ENCODE peak calls at places on chromosomes 11 and 22, in eight cellular contexts. U, K, I, B, F, P, O and Y are unnamed samples.

GRCh38 chr11:45899086-45899447 is 8.0 kb downstream of the FREY1 start:
- DNase-seq in F (no peak), K (no peak), O (no peak), U (no peak), I (no peak), B (no peak), P (no peak), Y (no peak)

GRCh38 chr22:38788417-38788816 is 5.5 kb downstream of the DNAL4 start:
- DNase-seq in F (no peak), B (no peak), P (no peak), O (no peak), K (peak), U (peak), I (no peak), Y (no peak)

GRCh38 chr11:76592961-76593360 is 77.6 kb downstream of the LRRC32 start:
- DNase-seq in I (no peak), P (peak), O (no peak), B (no peak), F (no peak), K (no peak), U (no peak), Y (no peak)

GRCh38 chr11:134063991-134064747 is 4.7 kb upstream of the JAM3 start:
- DNase-seq in P (no peak), I (no peak), O (no peak), F (no peak), B (no peak), K (no peak), U (no peak), Y (no peak)

GRCh38 chr22:42611076-42611475 is 3.6 kb downstream of the POLDIP3 start:
- DNase-seq in B (no peak), U (peak), P (no peak), F (no peak), I (no peak), K (no peak), O (no peak), Y (no peak)

GRCh38 chr11:131694526-131695424 is 324.4 kb downstream of the NTM start:
- DNase-seq in F (peak), O (no peak), K (peak), U (peak), I (peak), P (peak), B (peak), Y (peak)

GRCh38 chr11:1074244-1075221 is at the start of gene MUC2:
- DNase-seq in I (peak), U (no peak), P (peak), F (no peak), K (no peak), B (no peak), O (no peak), Y (peak)

GRCh38 chr11:74642912-74643311 is 50.5 kb downstream of the POLD3 start:
- DNase-seq in F (no peak), I (no peak), K (no peak), B (no peak), U (no peak), O (no peak), P (no peak), Y (no peak)

GRCh38 chr11:27204527-27204926 is 158.5 kb downstream of the CCDC34 start:
- DNase-seq in I (no peak), B (peak), F (no peak), K (no peak), U (peak), O (no peak), P (peak), Y (no peak)

GRCh38 chr11:80702264-80702663 is 1261.4 kb upstream of the TENM4 start:
- DNase-seq in U (no peak), B (no peak), F (no peak), P (no peak), K (no peak), O (no peak), I (no peak), Y (no peak)

GRCh38 chr22:29932121-29932520 is 49.1 kb downstream of the MTMR3 start:
- DNase-seq in U (no peak), P (no peak), K (no peak), B (no peak), I (no peak), O (no peak), F (no peak), Y (no peak)

GRCh38 chr22:45263790-45264269 is 20.9 kb upstream of the UPK3A start:
- DNase-seq in K (peak), B (peak), U (peak), I (peak), O (no peak), P (peak), F (peak), Y (peak)

GRCh38 chr11:34624069-34624468 is 3.2 kb downstream of the EHF start:
- DNase-seq in O (no peak), K (no peak), B (no peak), P (peak), F (no peak), U (no peak), I (no peak), Y (no peak)

GRCh38 chr11:27328602-27329001 is 34.4 kb downstream of the CCDC34 start:
- DNase-seq in O (no peak), B (no peak), U (no peak), P (no peak), K (no peak), F (no peak), I (no peak), Y (no peak)

GRCh38 chr11:131278472-131278871 is 91.9 kb upstream of the NTM start:
- DNase-seq in U (no peak), P (no peak), K (no peak), O (no peak), F (no peak), I (no peak), B (no peak), Y (no peak)

GRCh38 chr22:45083659-45084305 is 74.0 kb upstream of the PHF21B start:
- DNase-seq in U (peak), F (no peak), K (no peak), I (no peak), B (no peak), P (no peak), O (no peak), Y (no peak)

GRCh38 chr22:37187891-37188761 is at the start of gene C1QTNF6:
- DNase-seq in P (no peak), U (no peak), O (peak), B (no peak), I (peak), F (peak), K (no peak), Y (peak)

GRCh38 chr11:129048911-129049310 is 106.2 kb upstream of the TP53AIP1 start:
- DNase-seq in O (no peak), P (no peak), K (no peak), U (no peak), B (no peak), F (no peak), I (no peak), Y (no peak)

GRCh38 chr22:47551438-47551788 is 789.0 kb downstream of the TBC1D22A start:
- DNase-seq in B (no peak), P (no peak), F (no peak), O (no peak), U (no peak), K (no peak), I (no peak), Y (no peak)

GRCh38 chr11:111941963-111942362 is 4.8 kb downstream of the DIXDC1 start:
- DNase-seq in U (no peak), O (no peak), I (peak), P (no peak), F (no peak), K (no peak), B (no peak), Y (no peak)

GRCh38 chr22:37502342-37503182 is 16.4 kb upstream of the MFNG start:
- DNase-seq in P (peak), F (peak), B (no peak), O (no peak), I (no peak), U (no peak), K (no peak), Y (no peak)

GRCh38 chr11:65598258-65598699 is 2.7 kb upstream of the KCNK7 start:
- DNase-seq in K (no peak), B (no peak), I (no peak), O (no peak), F (no peak), P (no peak), U (no peak), Y (no peak)

GRCh38 chr11:69311767-69312385 is 17.9 kb downstream of the MYEOV start:
- DNase-seq in I (no peak), B (no peak), K (no peak), P (no peak), O (peak), F (no peak), U (no peak), Y (peak)

GRCh38 chr11:35980646-35981402 is 37.0 kb downstream of the LDLRAD3 start:
- DNase-seq in I (no peak), U (peak), P (no peak), O (no peak), F (no peak), K (no peak), B (no peak), Y (no peak)

GRCh38 chr22:30878516-30879365 is 89.8 kb downstream of the MORC2 start:
- DNase-seq in F (peak), I (no peak), P (no peak), O (no peak), B (peak), K (no peak), U (no peak), Y (no peak)

GRCh38 chr11:46603704-46604308 is 10.0 kb upstream of the AMBRA1 start:
- DNase-seq in B (no peak), P (no peak), F (no peak), U (no peak), I (no peak), O (no peak), K (no peak), Y (no peak)

GRCh38 chr11:44621140-44621681 is 55.7 kb downstream of the CD82 start:
- DNase-seq in O (peak), I (peak), B (peak), F (peak), U (peak), K (peak), P (peak), Y (peak)

GRCh38 chr22:22687638-22688500 is 43.5 kb downstream of the GGTLC2 start:
- DNase-seq in I (no peak), K (peak), O (no peak), B (peak), P (peak), U (peak), F (no peak), Y (no peak)

GRCh38 chr22:40213478-40213877 is 35.8 kb downstream of the TNRC6B start:
- DNase-seq in F (no peak), P (no peak), B (no peak), O (peak), K (no peak), U (peak), I (no peak), Y (no peak)

DNA sequence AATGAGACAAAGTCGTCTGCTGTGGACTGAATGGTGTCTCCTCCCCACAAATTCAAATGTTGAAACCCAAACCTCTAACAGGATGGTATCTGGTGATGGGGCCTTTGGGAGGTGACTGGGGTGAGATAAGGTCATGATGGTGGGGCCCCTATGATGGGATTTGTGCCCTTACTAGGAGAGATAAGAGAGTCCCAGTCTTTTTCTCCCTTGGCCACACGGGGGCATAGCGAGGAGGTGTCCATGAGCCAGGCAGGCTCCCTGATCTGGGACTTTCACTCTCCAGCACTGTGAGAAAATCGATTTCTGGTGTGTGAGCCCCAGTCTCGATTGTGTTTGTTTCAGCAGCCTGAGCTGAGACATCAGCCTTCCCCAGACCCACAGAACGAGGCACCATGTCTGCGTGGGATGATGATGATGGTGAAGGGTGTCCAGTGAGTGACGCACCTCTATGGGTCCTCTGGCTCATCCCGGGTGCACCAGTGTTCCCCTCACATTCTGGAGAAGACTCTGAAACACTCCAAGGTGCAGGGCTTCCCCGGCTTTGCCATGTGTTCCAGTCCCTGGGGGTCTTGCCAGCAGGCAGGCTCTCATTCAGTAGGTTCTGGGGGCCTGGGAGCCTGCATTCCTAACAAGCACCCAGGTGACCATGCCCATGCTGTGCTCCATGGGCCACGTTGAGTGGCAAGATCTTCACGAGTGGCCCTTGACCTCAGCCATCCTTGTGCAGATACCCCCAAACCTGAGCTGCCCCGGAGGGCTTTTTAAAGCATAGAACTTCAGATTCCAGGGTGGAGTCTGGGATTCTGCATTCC is 363.0 kb downstream of the CTTN start:
- DNase-seq in P (no peak), F (peak), O (no peak), K (no peak), B (peak), I (no peak), U (no peak), Y (no peak)
- TF ChIP-seq CTCF in P (no peak), F (no peak), O (no peak), K (no peak), B (peak), I (no peak), U (no peak), Y (no peak)

DNA sequence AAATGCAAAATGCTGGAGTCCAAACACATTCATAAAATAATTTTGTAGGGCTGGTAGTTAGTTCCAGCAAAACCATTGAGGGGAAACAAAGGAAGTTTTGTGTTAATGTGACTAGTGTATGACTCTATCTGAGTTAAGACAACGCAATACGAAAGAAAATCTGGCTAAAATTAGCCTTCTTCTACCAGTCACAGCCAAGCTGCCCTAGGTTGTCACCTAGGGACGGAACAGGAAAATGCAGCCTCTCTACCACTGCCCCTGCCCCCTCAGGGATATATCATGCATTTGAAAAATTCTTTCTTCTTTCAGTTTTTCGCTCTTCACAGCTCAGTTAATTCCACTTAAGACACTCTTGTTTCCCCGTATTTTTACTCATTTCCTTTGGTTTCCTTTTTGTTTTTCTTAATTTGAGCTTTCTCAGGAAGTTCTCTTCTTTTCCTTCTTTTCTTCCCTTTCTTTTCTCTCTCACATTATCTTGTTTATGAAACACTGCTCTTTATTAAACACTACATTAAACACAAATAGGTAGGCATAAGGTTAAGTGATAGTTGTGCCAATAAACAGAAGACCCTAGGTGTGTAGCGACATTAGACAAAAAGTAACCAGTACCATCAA is 30.6 kb downstream of the KIRREL3 start:
- DNase-seq in O (no peak), K (no peak), I (no peak), B (no peak), F (no peak), P (no peak), U (peak), Y (no peak)
- TF ChIP-seq CTCF in O (no peak), K (no peak), I (peak), B (peak), F (peak), P (peak), U (peak), Y (no peak)

DNA sequence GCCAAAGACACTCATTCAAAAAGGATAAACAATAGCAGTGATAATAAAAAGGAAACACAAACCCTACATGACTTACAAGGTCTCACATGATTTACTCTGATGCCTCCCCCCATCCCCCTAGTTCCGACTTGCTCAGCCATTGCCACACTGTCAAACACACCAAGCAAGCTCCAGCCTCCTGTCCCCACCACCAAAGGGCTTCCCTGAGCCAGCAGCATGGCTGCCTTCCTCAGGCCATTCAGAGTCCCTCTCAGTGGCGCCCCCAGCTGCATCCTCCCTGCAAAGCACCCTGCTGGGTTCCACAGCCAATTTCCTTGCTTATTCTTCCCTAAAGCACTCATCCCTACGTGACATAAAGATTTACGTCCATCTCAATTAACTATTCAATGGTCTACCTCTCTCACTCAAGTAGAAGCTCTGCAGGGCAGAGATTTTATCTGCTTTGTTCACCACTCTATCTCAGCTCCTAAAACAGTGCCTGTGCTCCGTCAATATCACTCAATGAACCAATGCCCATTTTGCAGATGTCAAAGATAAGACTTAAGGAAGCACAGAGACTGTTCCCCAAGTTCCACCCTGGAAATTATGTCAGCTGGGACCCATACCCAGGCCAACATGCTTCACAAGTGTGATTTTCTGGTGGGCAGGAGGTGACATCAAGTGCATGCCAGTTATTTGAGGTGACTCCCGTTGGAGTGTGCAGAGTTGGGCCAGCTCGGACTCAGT is 106.9 kb downstream of the SYN3 start:
- DNase-seq in P (no peak), B (peak), I (no peak), O (no peak), K (no peak), U (no peak), F (peak), Y (no peak)
- TF ChIP-seq CTCF in P (no peak), B (peak), I (no peak), O (no peak), K (no peak), U (no peak), F (peak), Y (no peak)

DNA sequence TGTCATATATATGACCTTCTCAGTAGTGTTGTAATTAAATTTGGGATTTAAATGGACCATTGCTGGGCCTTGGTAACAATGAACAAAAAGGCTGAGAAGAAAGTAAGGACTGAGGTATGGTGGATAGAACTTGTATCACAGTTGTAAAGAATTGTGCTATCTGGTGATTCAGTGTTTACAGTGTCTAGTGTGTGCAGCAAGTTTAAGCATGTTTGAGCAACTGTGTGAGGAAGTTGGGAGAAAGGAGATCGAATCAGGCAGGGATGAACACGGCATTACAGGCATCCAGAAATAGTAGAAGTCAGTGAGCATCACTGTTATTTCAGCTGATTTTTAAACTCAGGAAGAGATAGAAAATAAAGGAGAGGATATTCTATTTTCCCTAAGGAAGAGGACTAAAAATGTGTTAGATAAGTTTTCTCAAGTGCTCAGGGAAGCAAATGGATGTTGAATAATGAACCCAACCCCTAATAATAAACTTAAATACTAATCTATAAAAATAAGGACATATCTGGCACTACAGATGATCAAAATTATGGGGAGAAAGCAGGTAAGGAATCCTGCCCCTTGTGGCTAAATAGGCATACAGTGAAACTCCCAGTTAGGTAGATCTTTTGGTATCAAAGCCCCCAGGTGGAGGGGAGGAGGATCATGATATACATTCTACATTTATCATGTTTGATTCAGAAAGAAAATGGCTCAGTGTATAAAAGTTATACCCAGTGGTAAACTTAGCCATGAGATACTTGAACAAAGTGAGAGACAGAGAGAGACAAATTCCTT is 361.0 kb upstream of the ANO3 start:
- DNase-seq in O (no peak), U (no peak), I (no peak), K (no peak), B (peak), P (no peak), F (no peak), Y (no peak)
- TF ChIP-seq CTCF in O (no peak), U (peak), I (no peak), K (no peak), B (no peak), P (peak), F (no peak), Y (peak)

DNA sequence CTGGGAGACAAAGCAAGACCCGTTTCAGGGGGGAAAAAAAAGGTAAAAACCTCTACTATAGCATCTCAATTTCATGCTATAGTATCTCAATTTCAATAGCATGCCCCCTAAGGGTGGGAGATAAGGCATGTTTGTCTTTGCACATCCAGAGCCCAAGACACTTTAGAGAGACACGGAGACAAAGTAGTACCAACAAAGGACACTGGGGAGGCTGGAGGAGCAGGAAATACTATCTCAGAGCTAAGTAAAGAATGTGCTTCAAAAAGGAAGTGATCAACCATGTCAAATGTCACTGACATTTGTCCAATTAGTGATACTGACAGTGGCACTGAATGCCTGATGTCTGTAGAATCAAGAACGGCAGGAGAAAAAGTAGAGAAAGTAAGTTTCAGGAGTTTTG is 68.6 kb downstream of the RRAS2 start:
- DNase-seq in P (no peak), B (peak), K (no peak), U (no peak), O (no peak), I (no peak), F (no peak), Y (no peak)
- TF ChIP-seq CTCF in P (no peak), B (no peak), K (no peak), U (no peak), O (no peak), I (no peak), F (no peak), Y (no peak)